ENCODE peak calls at places on chromosomes 2 and 18, in seven cellular contexts. N is esophagus squamous epithelium; I is frontal cortex; V is CD4-positive, alpha-beta memory T cell; B is H4; J is T-helper 2 cell; Q is HCEC 1CT. W is an unnamed sample.

GRCh38 chr2:173589604-173590277 is 235.1 kb downstream of the CDCA7 start:
- DNase-seq in Q (peak; percentile 15), I (no peak), N (no peak), V (no peak), J (no peak), B (no peak), W (no peak)

GRCh38 chr2:104862061-104862941 is 8.4 kb downstream of the POU3F3 start:
- DNase-seq in I (no peak), V (no peak), N (no peak), J (no peak), Q (no peak), B (no peak), W (no peak)

GRCh38 chr2:128306931-128307460 is 11.7 kb downstream of the HS6ST1 start:
- DNase-seq in I (no peak), J (no peak), N (no peak), V (peak; percentile 27), B (no peak), Q (no peak), W (no peak)

GRCh38 chr2:158740127-158740526 is 55.0 kb upstream of the DAPL1 start:
- DNase-seq in Q (peak; percentile 80), J (no peak), V (no peak), B (no peak), I (no peak), N (no peak), W (no peak)

GRCh38 chr2:69057660-69058059 is 44.7 kb downstream of the ANTXR1 start:
- DNase-seq in I (no peak), N (no peak), B (no peak), Q (no peak), V (no peak), J (no peak), W (no peak)

GRCh38 chr18:27276479-27276878 is 91.4 kb upstream of the CHST9 start:
- DNase-seq in N (no peak), I (no peak), B (no peak), J (no peak), Q (no peak), V (no peak), W (no peak)

GRCh38 chr2:46380038-46380940 is 83.1 kb downstream of the EPAS1 start:
- DNase-seq in Q (no peak), I (no peak), V (no peak), N (no peak), B (no peak), J (no peak), W (no peak)

GRCh38 chr2:174436351-174436750 is 40.8 kb downstream of the SCRN3 start:
- DNase-seq in B (no peak), N (no peak), I (no peak), J (no peak), Q (no peak), V (no peak), W (no peak)

GRCh38 chr2:218327451-218327850 is 29.2 kb upstream of the CATIP start:
- DNase-seq in Q (no peak), V (no peak), N (no peak), B (no peak), I (no peak), J (no peak), W (no peak)

GRCh38 chr2:53442783-53443182 is 324.8 kb upstream of the CHAC2 start:
- DNase-seq in B (no peak), V (no peak), N (no peak), J (no peak), I (no peak), Q (peak; percentile 16), W (no peak)

GRCh38 chr2:61763605-61764034 is 90.2 kb downstream of the FAM161A start:
- DNase-seq in I (peak; percentile 56), N (no peak), B (peak; percentile 80), Q (peak; percentile 89), J (no peak), V (no peak), W (peak; percentile 40)

GRCh38 chr18:73564073-73564472 is 583.6 kb downstream of the FBXO15 start:
- DNase-seq in N (no peak), J (no peak), B (peak; percentile 61), I (no peak), V (no peak), Q (no peak), W (no peak)

GRCh38 chr2:74959106-74959751 is 786 bp downstream of the POLE4 start:
- DNase-seq in B (no peak), Q (no peak), I (no peak), N (no peak), V (peak; percentile 65), J (no peak), W (no peak)

GRCh38 chr2:207341816-207342215 is 176.1 kb upstream of the KLF7 start:
- DNase-seq in B (no peak), I (no peak), Q (no peak), V (no peak), N (no peak), J (no peak), W (no peak)

GRCh38 chr2:201344663-201345366 is 12.3 kb downstream of the FLACC1 start:
- DNase-seq in I (no peak), V (no peak), N (no peak), Q (no peak), B (no peak), J (no peak), W (no peak)

GRCh38 chr2:25885933-25886332 is 7.6 kb upstream of the ASXL2 start:
- DNase-seq in J (no peak), N (no peak), Q (peak; percentile 87), B (peak; percentile 13), I (no peak), V (no peak), W (no peak)

GRCh38 chr2:240868286-240869108 is at the start of gene AGXT:
- DNase-seq in J (no peak), Q (no peak), V (no peak), N (no peak), B (peak; percentile 47), I (no peak), W (no peak)

GRCh38 chr2:237201461-237202287 is 116.0 kb downstream of the COPS8 start:
- DNase-seq in J (no peak), B (peak; percentile 95), N (no peak), V (no peak), Q (peak; percentile 84), I (no peak), W (no peak)

GRCh38 chr2:19282305-19282704 is 76.1 kb downstream of the OSR1 start:
- DNase-seq in Q (no peak), N (no peak), J (no peak), I (no peak), B (no peak), V (no peak), W (no peak)

GRCh38 chr18:41532344-41533086 is 422.5 kb upstream of the PIK3C3 start:
- DNase-seq in Q (no peak), V (no peak), N (no peak), B (peak; percentile 6), I (no peak), J (no peak), W (no peak)

GRCh38 chr18:37778417-37779165 is 213.0 kb upstream of the CELF4 start:
- DNase-seq in B (peak; percentile 41), J (no peak), Q (no peak), I (peak; percentile 68), N (no peak), V (no peak), W (no peak)

GRCh38 chr2:211093743-211094303 is 537.4 kb downstream of the CPS1 start:
- DNase-seq in J (no peak), B (peak; percentile 6), Q (no peak), V (no peak), N (no peak), I (no peak), W (no peak)

GRCh38 chr2:106176446-106177110 is 17.5 kb downstream of the UXS1 start:
- DNase-seq in V (no peak), J (no peak), B (no peak), Q (no peak), I (no peak), N (no peak), W (no peak)

GRCh38 chr2:191411472-191411871 is 166.3 kb downstream of the MYO1B start:
- DNase-seq in B (no peak), J (no peak), I (no peak), Q (no peak), V (no peak), N (no peak), W (no peak)

GRCh38 chr2:96868555-96869280 is 1.2 kb downstream of the SEMA4C start:
- DNase-seq in I (peak; percentile 84), Q (peak; percentile 88), J (peak; percentile 31), B (peak; percentile 93), N (no peak), V (peak; percentile 72), W (no peak)

GRCh38 chr18:5167827-5168226 is 29.2 kb downstream of the AKAIN1 start:
- DNase-seq in B (no peak), V (no peak), N (no peak), I (no peak), Q (no peak), J (no peak), W (no peak)

GRCh38 chr2:85326406-85326945 is 1.3 kb downstream of the TGOLN2 start:
- DNase-seq in I (no peak), N (no peak), J (no peak), Q (no peak), V (peak; percentile 74), B (no peak), W (no peak)